ENCODE peak calls at places on chromosomes 12 and 14, in five cellular contexts. One of them, this sample, is unnamed.

GRCh38 chr12:127926004-127926403 is 341.0 kb upstream of the TMEM132C start:
- DNase-seq in mucosa of gallbladder: no peak
- DNase-seq in epithelial cell of esophagus: no peak
- DNase-seq in stimulated activated CD4-positive, alpha-beta T cell treated with anti-CD3 and anti-CD28 coated beads, Interleukin-1b, Interleukin-23, amount 100 ng/mL, for 1 hour: no peak
- DNase-seq in cardiac muscle cell: peak; percentile 81
- DNase-seq in this sample: peak; percentile 55

GRCh38 chr12:40287369-40287975 is 62.7 kb downstream of the LRRK2 start:
- DNase-seq in mucosa of gallbladder: no peak
- DNase-seq in epithelial cell of esophagus: no peak
- DNase-seq in stimulated activated CD4-positive, alpha-beta T cell treated with anti-CD3 and anti-CD28 coated beads, Interleukin-1b, Interleukin-23, amount 100 ng/mL, for 1 hour: no peak
- DNase-seq in cardiac muscle cell: no peak
- DNase-seq in this sample: no peak

GRCh38 chr14:24179294-24179960 is 7.5 kb downstream of the REC8 start:
- DNase-seq in mucosa of gallbladder: no peak
- DNase-seq in epithelial cell of esophagus: no peak
- DNase-seq in stimulated activated CD4-positive, alpha-beta T cell treated with anti-CD3 and anti-CD28 coated beads, Interleukin-1b, Interleukin-23, amount 100 ng/mL, for 1 hour: no peak
- DNase-seq in cardiac muscle cell: no peak
- DNase-seq in this sample: no peak

GRCh38 chr12:44235674-44236073 is 399.8 kb downstream of the TMEM117 start:
- DNase-seq in mucosa of gallbladder: no peak
- DNase-seq in epithelial cell of esophagus: no peak
- DNase-seq in stimulated activated CD4-positive, alpha-beta T cell treated with anti-CD3 and anti-CD28 coated beads, Interleukin-1b, Interleukin-23, amount 100 ng/mL, for 1 hour: no peak
- DNase-seq in cardiac muscle cell: no peak
- DNase-seq in this sample: no peak

GRCh38 chr14:74508292-74508731 is 14.7 kb downstream of the ISCA2 start:
- DNase-seq in mucosa of gallbladder: no peak
- DNase-seq in epithelial cell of esophagus: no peak
- DNase-seq in stimulated activated CD4-positive, alpha-beta T cell treated with anti-CD3 and anti-CD28 coated beads, Interleukin-1b, Interleukin-23, amount 100 ng/mL, for 1 hour: no peak
- DNase-seq in cardiac muscle cell: peak; percentile 55
- DNase-seq in this sample: peak; percentile 42

GRCh38 chr14:80428171-80428570 is 216.9 kb upstream of the DIO2 start:
- DNase-seq in mucosa of gallbladder: no peak
- DNase-seq in epithelial cell of esophagus: no peak
- DNase-seq in stimulated activated CD4-positive, alpha-beta T cell treated with anti-CD3 and anti-CD28 coated beads, Interleukin-1b, Interleukin-23, amount 100 ng/mL, for 1 hour: no peak
- DNase-seq in cardiac muscle cell: no peak
- DNase-seq in this sample: no peak

GRCh38 chr14:24574206-24574774 is 1.8 kb downstream of the CTSG start:
- DNase-seq in mucosa of gallbladder: no peak
- DNase-seq in epithelial cell of esophagus: no peak
- DNase-seq in stimulated activated CD4-positive, alpha-beta T cell treated with anti-CD3 and anti-CD28 coated beads, Interleukin-1b, Interleukin-23, amount 100 ng/mL, for 1 hour: no peak
- DNase-seq in cardiac muscle cell: no peak
- DNase-seq in this sample: no peak

GRCh38 chr12:69266045-69266635 is 26.8 kb downstream of the CPSF6 start:
- DNase-seq in mucosa of gallbladder: no peak
- DNase-seq in epithelial cell of esophagus: peak; percentile 75
- DNase-seq in stimulated activated CD4-positive, alpha-beta T cell treated with anti-CD3 and anti-CD28 coated beads, Interleukin-1b, Interleukin-23, amount 100 ng/mL, for 1 hour: no peak
- DNase-seq in cardiac muscle cell: no peak
- DNase-seq in this sample: no peak

GRCh38 chr14:37901978-37902377 is 305.7 kb upstream of the SSTR1 start:
- DNase-seq in mucosa of gallbladder: no peak
- DNase-seq in epithelial cell of esophagus: no peak
- DNase-seq in stimulated activated CD4-positive, alpha-beta T cell treated with anti-CD3 and anti-CD28 coated beads, Interleukin-1b, Interleukin-23, amount 100 ng/mL, for 1 hour: no peak
- DNase-seq in cardiac muscle cell: no peak
- DNase-seq in this sample: no peak

GRCh38 chr12:56839489-56840442 is 76.6 kb downstream of the HSD17B6 start:
- DNase-seq in mucosa of gallbladder: peak; percentile 48
- DNase-seq in epithelial cell of esophagus: peak; percentile 69
- DNase-seq in stimulated activated CD4-positive, alpha-beta T cell treated with anti-CD3 and anti-CD28 coated beads, Interleukin-1b, Interleukin-23, amount 100 ng/mL, for 1 hour: no peak
- DNase-seq in cardiac muscle cell: peak; percentile 67
- DNase-seq in this sample: peak; percentile 58

GRCh38 chr14:68756734-68757133 is 36.1 kb downstream of the ZFP36L1 start:
- DNase-seq in mucosa of gallbladder: no peak
- DNase-seq in epithelial cell of esophagus: no peak
- DNase-seq in stimulated activated CD4-positive, alpha-beta T cell treated with anti-CD3 and anti-CD28 coated beads, Interleukin-1b, Interleukin-23, amount 100 ng/mL, for 1 hour: no peak
- DNase-seq in cardiac muscle cell: no peak
- DNase-seq in this sample: no peak

GRCh38 chr12:131723532-131723931 is 12.6 kb downstream of the SFSWAP start:
- DNase-seq in mucosa of gallbladder: no peak
- DNase-seq in epithelial cell of esophagus: no peak
- DNase-seq in stimulated activated CD4-positive, alpha-beta T cell treated with anti-CD3 and anti-CD28 coated beads, Interleukin-1b, Interleukin-23, amount 100 ng/mL, for 1 hour: no peak
- DNase-seq in cardiac muscle cell: no peak
- DNase-seq in this sample: no peak

GRCh38 chr14:91138511-91139359 is 24.9 kb downstream of the DGLUCY start:
- DNase-seq in mucosa of gallbladder: no peak
- DNase-seq in epithelial cell of esophagus: peak; percentile 47
- DNase-seq in stimulated activated CD4-positive, alpha-beta T cell treated with anti-CD3 and anti-CD28 coated beads, Interleukin-1b, Interleukin-23, amount 100 ng/mL, for 1 hour: no peak
- DNase-seq in cardiac muscle cell: no peak
- DNase-seq in this sample: no peak

GRCh38 chr12:47802312-47802711 is 17.4 kb downstream of the HDAC7 start:
- DNase-seq in mucosa of gallbladder: no peak
- DNase-seq in epithelial cell of esophagus: no peak
- DNase-seq in stimulated activated CD4-positive, alpha-beta T cell treated with anti-CD3 and anti-CD28 coated beads, Interleukin-1b, Interleukin-23, amount 100 ng/mL, for 1 hour: no peak
- DNase-seq in cardiac muscle cell: no peak
- DNase-seq in this sample: no peak

GRCh38 chr14:105742531-105742848 is 216.1 kb downstream of the TMEM121 start:
- DNase-seq in mucosa of gallbladder: no peak
- DNase-seq in epithelial cell of esophagus: no peak
- DNase-seq in stimulated activated CD4-positive, alpha-beta T cell treated with anti-CD3 and anti-CD28 coated beads, Interleukin-1b, Interleukin-23, amount 100 ng/mL, for 1 hour: no peak
- DNase-seq in cardiac muscle cell: no peak
- DNase-seq in this sample: no peak

GRCh38 chr12:112524676-112525425 is 106.1 kb downstream of the PTPN11 start:
- DNase-seq in mucosa of gallbladder: no peak
- DNase-seq in epithelial cell of esophagus: peak; percentile 67
- DNase-seq in stimulated activated CD4-positive, alpha-beta T cell treated with anti-CD3 and anti-CD28 coated beads, Interleukin-1b, Interleukin-23, amount 100 ng/mL, for 1 hour: no peak
- DNase-seq in cardiac muscle cell: no peak
- DNase-seq in this sample: no peak

GRCh38 chr12:77724367-77724957 is 106.2 kb upstream of the NAV3 start:
- DNase-seq in mucosa of gallbladder: peak; percentile 19
- DNase-seq in epithelial cell of esophagus: peak; percentile 54
- DNase-seq in stimulated activated CD4-positive, alpha-beta T cell treated with anti-CD3 and anti-CD28 coated beads, Interleukin-1b, Interleukin-23, amount 100 ng/mL, for 1 hour: no peak
- DNase-seq in cardiac muscle cell: peak; percentile 13
- DNase-seq in this sample: peak; percentile 39

GRCh38 chr14:55107766-55108554 is 21.1 kb upstream of the LGALS3 start:
- DNase-seq in mucosa of gallbladder: peak; percentile 93
- DNase-seq in epithelial cell of esophagus: peak; percentile 92
- DNase-seq in stimulated activated CD4-positive, alpha-beta T cell treated with anti-CD3 and anti-CD28 coated beads, Interleukin-1b, Interleukin-23, amount 100 ng/mL, for 1 hour: no peak
- DNase-seq in cardiac muscle cell: no peak
- DNase-seq in this sample: peak; percentile 84

GRCh38 chr12:57902371-57903042 is 38.9 kb upstream of the ATP23 start:
- DNase-seq in mucosa of gallbladder: no peak
- DNase-seq in epithelial cell of esophagus: no peak
- DNase-seq in stimulated activated CD4-positive, alpha-beta T cell treated with anti-CD3 and anti-CD28 coated beads, Interleukin-1b, Interleukin-23, amount 100 ng/mL, for 1 hour: no peak
- DNase-seq in cardiac muscle cell: no peak
- DNase-seq in this sample: no peak

GRCh38 chr12:52191841-52192791 is at the start of gene KRT80:
- DNase-seq in mucosa of gallbladder: peak; percentile 95
- DNase-seq in epithelial cell of esophagus: peak; percentile 98
- DNase-seq in stimulated activated CD4-positive, alpha-beta T cell treated with anti-CD3 and anti-CD28 coated beads, Interleukin-1b, Interleukin-23, amount 100 ng/mL, for 1 hour: no peak
- DNase-seq in cardiac muscle cell: no peak
- DNase-seq in this sample: peak; percentile 94

GRCh38 chr12:96150442-96150841 is 43.7 kb upstream of the ELK3 start:
- DNase-seq in mucosa of gallbladder: no peak
- DNase-seq in epithelial cell of esophagus: no peak
- DNase-seq in stimulated activated CD4-positive, alpha-beta T cell treated with anti-CD3 and anti-CD28 coated beads, Interleukin-1b, Interleukin-23, amount 100 ng/mL, for 1 hour: no peak
- DNase-seq in cardiac muscle cell: no peak
- DNase-seq in this sample: no peak

GRCh38 chr14:88559852-88560251 is 3.0 kb upstream of the ZC3H14 start:
- DNase-seq in mucosa of gallbladder: no peak
- DNase-seq in epithelial cell of esophagus: peak; percentile 36
- DNase-seq in stimulated activated CD4-positive, alpha-beta T cell treated with anti-CD3 and anti-CD28 coated beads, Interleukin-1b, Interleukin-23, amount 100 ng/mL, for 1 hour: no peak
- DNase-seq in cardiac muscle cell: no peak
- DNase-seq in this sample: peak; percentile 49

GRCh38 chr12:131437706-131438210 is 273.1 kb upstream of the SFSWAP start:
- DNase-seq in mucosa of gallbladder: no peak
- DNase-seq in epithelial cell of esophagus: no peak
- DNase-seq in stimulated activated CD4-positive, alpha-beta T cell treated with anti-CD3 and anti-CD28 coated beads, Interleukin-1b, Interleukin-23, amount 100 ng/mL, for 1 hour: no peak
- DNase-seq in cardiac muscle cell: no peak
- DNase-seq in this sample: no peak

GRCh38 chr12:18882690-18883089 is 144.8 kb downstream of the CAPZA3 start:
- DNase-seq in mucosa of gallbladder: no peak
- DNase-seq in epithelial cell of esophagus: no peak
- DNase-seq in stimulated activated CD4-positive, alpha-beta T cell treated with anti-CD3 and anti-CD28 coated beads, Interleukin-1b, Interleukin-23, amount 100 ng/mL, for 1 hour: no peak
- DNase-seq in cardiac muscle cell: no peak
- DNase-seq in this sample: no peak

GRCh38 chr12:82781288-82782078 is 94.8 kb downstream of the TMTC2 start:
- DNase-seq in mucosa of gallbladder: no peak
- DNase-seq in epithelial cell of esophagus: no peak
- DNase-seq in stimulated activated CD4-positive, alpha-beta T cell treated with anti-CD3 and anti-CD28 coated beads, Interleukin-1b, Interleukin-23, amount 100 ng/mL, for 1 hour: no peak
- DNase-seq in cardiac muscle cell: no peak
- DNase-seq in this sample: no peak

GRCh38 chr14:77489051-77489450 is 9.6 kb downstream of the ISM2 start:
- DNase-seq in mucosa of gallbladder: no peak
- DNase-seq in epithelial cell of esophagus: no peak
- DNase-seq in stimulated activated CD4-positive, alpha-beta T cell treated with anti-CD3 and anti-CD28 coated beads, Interleukin-1b, Interleukin-23, amount 100 ng/mL, for 1 hour: no peak
- DNase-seq in cardiac muscle cell: no peak
- DNase-seq in this sample: no peak

GRCh38 chr12:124954771-124955170 is 34.2 kb downstream of the DHX37 start:
- DNase-seq in mucosa of gallbladder: no peak
- DNase-seq in epithelial cell of esophagus: no peak
- DNase-seq in stimulated activated CD4-positive, alpha-beta T cell treated with anti-CD3 and anti-CD28 coated beads, Interleukin-1b, Interleukin-23, amount 100 ng/mL, for 1 hour: no peak
- DNase-seq in cardiac muscle cell: no peak
- DNase-seq in this sample: no peak

GRCh38 chr12:43917896-43918295 is 82.0 kb downstream of the TMEM117 start:
- DNase-seq in mucosa of gallbladder: no peak
- DNase-seq in epithelial cell of esophagus: no peak
- DNase-seq in stimulated activated CD4-positive, alpha-beta T cell treated with anti-CD3 and anti-CD28 coated beads, Interleukin-1b, Interleukin-23, amount 100 ng/mL, for 1 hour: no peak
- DNase-seq in cardiac muscle cell: no peak
- DNase-seq in this sample: no peak

GRCh38 chr12:30067156-30067555 is 283.4 kb upstream of the TMTC1 start:
- DNase-seq in mucosa of gallbladder: no peak
- DNase-seq in epithelial cell of esophagus: peak; percentile 32
- DNase-seq in stimulated activated CD4-positive, alpha-beta T cell treated with anti-CD3 and anti-CD28 coated beads, Interleukin-1b, Interleukin-23, amount 100 ng/mL, for 1 hour: no peak
- DNase-seq in cardiac muscle cell: no peak
- DNase-seq in this sample: no peak

This sample was measured in hepatocyte.